ENCODE peak calls at places on chromosomes 5 and 9, in seven cellular contexts. S is lower leg skin, X is spleen, C is tibial nerve, D is ovary, F is A549, K is suprapubic skin. H is an unnamed sample.

GRCh38 chr5:98349251-98349989 is 424.0 kb upstream of the RGMB start:
- DNase-seq in S (no peak), X (no peak), C (no peak), D (no peak), F (no peak), K (no peak), H (peak)

GRCh38 chr9:129483467-129484324 is 137.2 kb downstream of the C9orf50 start:
- DNase-seq in S (peak), X (peak), C (peak), D (peak), F (peak), K (peak), H (no peak)

GRCh38 chr9:123275381-123275780 is 7.0 kb upstream of the STRBP start:
- DNase-seq in S (no peak), X (no peak), C (no peak), D (no peak), F (no peak), K (no peak), H (no peak)

GRCh38 chr9:128718475-128718874 is 5.5 kb downstream of the ZDHHC12 start:
- DNase-seq in S (no peak), X (no peak), C (no peak), D (no peak), F (no peak), K (no peak), H (no peak)

GRCh38 chr9:29285818-29286217 is 1712.5 kb upstream of the C9orf72 start:
- DNase-seq in S (no peak), X (no peak), C (no peak), D (no peak), F (no peak), K (no peak), H (no peak)

GRCh38 chr5:115947260-115947659 is 15.0 kb upstream of the LVRN start:
- DNase-seq in S (no peak), X (no peak), C (no peak), D (no peak), F (no peak), K (no peak), H (no peak)

GRCh38 chr5:10724799-10725507 is 36.1 kb downstream of the DAP start:
- DNase-seq in S (no peak), X (no peak), C (peak), D (peak), F (peak), K (no peak), H (peak)

GRCh38 chr5:1779021-1779680 is 20.5 kb downstream of the MRPL36 start:
- DNase-seq in S (no peak), X (peak), C (no peak), D (peak), F (no peak), K (peak), H (no peak)

GRCh38 chr5:16615737-16616535 is 861 bp downstream of the RETREG1 start:
- DNase-seq in S (no peak), X (peak), C (no peak), D (no peak), F (no peak), K (no peak), H (no peak)

GRCh38 chr9:72701510-72701909 is 180.1 kb downstream of the TMC1 start:
- DNase-seq in S (no peak), X (no peak), C (no peak), D (no peak), F (no peak), K (no peak), H (no peak)
- TF ChIP-seq POLR2A in S (no peak), X (no peak), C (no peak), D (no peak), F (no peak), K (no peak), H (no peak)

GRCh38 chr9:121121582-121122087 is 46.9 kb downstream of the CNTRL start:
- DNase-seq in S (peak), X (peak), C (peak), D (peak), F (peak), K (peak), H (peak)
- TF ChIP-seq POLR2A in S (no peak), X (no peak), C (peak), D (no peak), F (peak), K (no peak), H (peak)

GRCh38 chr5:149271717-149272558 is at the start of gene AFAP1L1:
- DNase-seq in S (peak), X (peak), C (peak), D (peak), F (peak), K (peak), H (peak)
- TF ChIP-seq POLR2A in S (no peak), X (no peak), C (peak), D (no peak), F (peak), K (peak), H (no peak)

DNA sequence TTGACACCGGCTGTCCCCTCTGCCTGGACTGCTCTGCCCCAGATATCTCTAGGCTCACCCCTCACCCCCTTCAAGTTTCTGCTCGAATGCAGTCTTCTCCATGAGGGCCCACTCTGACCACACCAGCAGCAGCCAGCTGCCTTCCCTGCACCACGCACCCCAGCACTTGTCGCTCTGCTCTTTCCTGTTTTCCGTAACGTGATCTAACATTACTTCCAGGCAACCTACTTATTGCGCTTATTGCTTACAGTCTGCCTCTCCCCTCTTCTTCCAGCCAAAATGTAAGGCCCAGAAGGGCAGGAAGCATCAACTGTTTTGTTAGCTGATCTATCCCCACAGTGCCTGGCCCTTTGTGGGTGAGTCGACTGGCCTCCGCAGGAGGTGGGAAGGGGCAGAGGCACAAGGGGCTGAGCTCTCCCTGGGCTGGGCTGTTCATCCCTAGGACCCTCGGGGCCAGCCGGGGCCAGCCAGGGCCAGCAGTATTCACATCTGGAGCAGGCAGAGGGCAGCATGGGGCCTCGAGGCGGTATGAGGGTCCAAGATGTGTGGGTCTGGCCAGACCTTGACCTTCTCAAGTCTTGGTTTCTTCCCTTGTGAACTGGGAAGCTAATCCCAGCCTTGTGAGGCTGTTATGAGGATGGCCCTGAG is 11.6 kb upstream of the DBN1 start:
- DNase-seq in S (no peak), X (peak), C (no peak), D (no peak), F (no peak), K (no peak), H (no peak)
- TF ChIP-seq POLR2A in S (no peak), X (no peak), C (no peak), D (no peak), F (no peak), K (no peak), H (no peak)